ENCODE peak calls at places on chromosome 10, in five cellular contexts. S is AG04449, W is MM.1S, T is mesothelial cell of epicardium, Z is right atrium auricular region. D is an unnamed sample.
A peak's percentile ranks its signal among the peaks of the same experiment; 100 is the strongest.

GRCh38 chr10:94042001-94042813 is 48.5 kb downstream of the PLCE1 start:
- DNase-seq in S (no peak), W (no peak), T (no peak), Z (no peak), D (no peak)

GRCh38 chr10:96417432-96417831 is 58.6 kb upstream of the OPALIN start:
- DNase-seq in S (no peak), W (no peak), T (no peak), Z (no peak), D (no peak)

GRCh38 chr10:16788125-16788524 is 29.1 kb downstream of the RSU1 start:
- DNase-seq in S (no peak), W (no peak), T (no peak), Z (no peak), D (no peak)

GRCh38 chr10:25029519-25029918 is 13.1 kb downstream of the THNSL1 start:
- DNase-seq in S (no peak), W (no peak), T (no peak), Z (no peak), D (no peak)

GRCh38 chr10:87841215-87841614 is 22.1 kb downstream of the KLLN start:
- DNase-seq in S (no peak), W (no peak), T (no peak), Z (no peak), D (no peak)

GRCh38 chr10:32017044-32017443 is 39.2 kb downstream of the KIF5B start:
- DNase-seq in S (no peak), W (no peak), T (no peak), Z (no peak), D (no peak)

GRCh38 chr10:131980757-131981428 is 830 bp downstream of the BNIP3 start:
- DNase-seq in S (no peak), W (no peak), T (no peak), Z (no peak), D (no peak)

GRCh38 chr10:81297292-81297691 is 577.7 kb upstream of the NRG3 start:
- DNase-seq in S (no peak), W (no peak), T (no peak), Z (no peak), D (no peak)

GRCh38 chr10:43078986-43079273 is 2.1 kb downstream of the RET start:
- DNase-seq in S (no peak), W (no peak), T (no peak), Z (no peak), D (no peak)

GRCh38 chr10:76202777-76203176 is 771.4 kb downstream of the LRMDA start:
- DNase-seq in S (peak; percentile 51), W (no peak), T (no peak), Z (no peak), D (no peak)

DNA sequence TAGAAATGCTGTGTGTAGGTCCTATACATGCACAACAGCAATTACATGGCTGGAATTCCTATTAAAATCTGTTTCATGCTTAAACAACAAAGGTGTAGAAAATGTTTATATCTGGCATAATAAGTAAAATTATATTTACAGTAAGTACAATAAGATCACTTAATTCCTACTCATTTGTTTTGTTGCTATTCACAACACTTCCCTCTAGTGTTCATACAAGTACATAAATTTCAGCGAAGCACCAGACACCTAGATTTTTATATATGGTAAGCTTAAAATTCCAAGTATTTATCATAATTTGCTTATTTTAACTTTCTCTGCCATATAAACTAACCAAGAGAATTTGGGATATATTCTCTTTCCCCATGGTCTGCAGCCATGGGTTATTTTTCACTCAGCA is 51.8 kb upstream of the ANK3 start:
- DNase-seq in S (no peak), W (peak; percentile 39), T (no peak), Z (no peak), D (no peak)
- TF ChIP-seq CTCF in S (peak; percentile 4), W (peak; percentile 34), T (no peak), Z (no peak), D (peak; percentile 58)

GRCh38 chr10:117647306-117647705 is 104.8 kb downstream of the EMX2 start:
- DNase-seq in S (no peak), W (no peak), T (no peak), Z (no peak), D (no peak)
- TF ChIP-seq CTCF in S (no peak), W (no peak), T (no peak), Z (no peak), D (no peak)

GRCh38 chr10:62506371-62506770 is 132.2 kb downstream of the ZNF365 start:
- DNase-seq in S (no peak), W (no peak), T (no peak), Z (no peak), D (no peak)
- TF ChIP-seq CTCF in S (no peak), W (no peak), T (no peak), Z (no peak), D (no peak)

DNA sequence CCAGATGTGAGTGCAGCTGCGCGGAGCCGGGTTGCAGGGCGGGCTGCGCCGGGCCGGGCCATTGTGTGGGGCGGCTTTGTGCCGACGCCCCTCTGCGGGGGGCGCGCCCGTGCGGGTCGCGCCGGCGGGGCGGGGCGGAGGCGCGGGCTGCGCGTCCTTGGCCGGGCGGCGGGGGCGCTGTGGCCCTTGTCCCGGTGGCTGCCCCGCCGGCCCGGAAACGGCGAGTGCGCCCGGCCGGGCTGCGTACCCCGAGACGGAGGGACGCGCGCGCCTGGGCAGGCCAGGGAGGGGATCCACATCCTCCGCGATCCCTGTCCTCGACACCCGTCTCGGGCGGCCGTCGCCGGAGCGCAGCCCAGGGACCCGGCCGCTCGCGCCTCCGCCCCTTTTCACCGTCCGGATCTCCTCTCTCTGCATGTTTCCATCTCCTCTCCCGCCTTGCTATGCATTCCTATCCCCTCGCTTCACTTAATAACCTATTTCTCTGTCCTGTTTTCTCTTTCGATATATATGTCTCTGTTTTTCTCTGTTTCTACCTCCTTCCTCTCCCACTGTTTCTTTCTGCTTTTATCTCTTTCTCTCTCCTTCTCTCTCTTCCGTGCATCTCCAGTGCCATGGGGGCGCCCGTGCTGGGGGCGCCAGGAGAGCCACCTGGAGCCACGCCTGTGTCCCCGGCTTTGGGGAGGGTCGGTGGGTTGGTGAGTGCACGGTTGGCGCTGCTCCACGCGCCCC is 765 bp downstream of the PFKFB3 start:
- DNase-seq in S (no peak), W (peak; percentile 54), T (no peak), Z (no peak), D (peak; percentile 82)
- TF ChIP-seq CTCF in S (peak; percentile 21), W (no peak), T (no peak), Z (peak; percentile 35), D (peak; percentile 61)

GRCh38 chr10:1367938-1368697 is 311.9 kb downstream of the WDR37 start:
- DNase-seq in S (no peak), W (no peak), T (no peak), Z (peak; percentile 21), D (peak; percentile 39)

GRCh38 chr10:1369665-1370064 is 313.5 kb downstream of the WDR37 start:
- DNase-seq in S (no peak), W (no peak), T (no peak), Z (peak; percentile 26), D (peak; percentile 40)

GRCh38 chr10:1370298-1370697 is 314.1 kb downstream of the WDR37 start:
- DNase-seq in S (no peak), W (no peak), T (no peak), Z (no peak), D (no peak)

GRCh38 chr10:1368772-1369171 is 312.6 kb downstream of the WDR37 start:
- DNase-seq in S (no peak), W (no peak), T (no peak), Z (peak; percentile 55), D (peak; percentile 65)

GRCh38 chr10:1369197-1369596 is 313.0 kb downstream of the WDR37 start:
- DNase-seq in S (no peak), W (no peak), T (no peak), Z (no peak), D (peak; percentile 43)
- TF ChIP-seq CTCF in S (no peak), W (no peak), T (peak; percentile 15), Z (no peak), D (peak; percentile 9)

GRCh38 chr10:86700851-86701617 is 32.7 kb downstream of the LDB3 start:
- DNase-seq in S (no peak), W (no peak), T (no peak), Z (no peak), D (no peak)

GRCh38 chr10:86699125-86699524 is 30.8 kb downstream of the LDB3 start:
- DNase-seq in S (no peak), W (no peak), T (no peak), Z (no peak), D (no peak)

GRCh38 chr10:86699541-86699940 is 31.2 kb downstream of the LDB3 start:
- DNase-seq in S (no peak), W (no peak), T (no peak), Z (no peak), D (no peak)

GRCh38 chr10:86699991-86700840 is 31.9 kb downstream of the LDB3 start:
- DNase-seq in S (no peak), W (no peak), T (no peak), Z (no peak), D (no peak)

GRCh38 chr10:86698207-86698940 is 30.1 kb downstream of the LDB3 start:
- DNase-seq in S (no peak), W (no peak), T (no peak), Z (no peak), D (no peak)
- TF ChIP-seq CTCF in S (no peak), W (no peak), T (no peak), Z (no peak), D (no peak)

GRCh38 chr10:22218448-22218847 is 633 bp upstream of the EBLN1 start:
- DNase-seq in S (no peak), W (no peak), T (no peak), Z (no peak), D (no peak)
- TF ChIP-seq CTCF in S (no peak), W (no peak), T (no peak), Z (no peak), D (peak; percentile 41)

D was measured in type B pancreatic cell.